ENCODE peak calls at places on chromosomes 1 and 21, in eight cellular contexts. One of them, this sample, is unnamed.

GRCh38 chr1:234680331-234680904 is 70.4 kb upstream of the IRF2BP2 start:
- DNase-seq in glutamatergic neuron: no peak
- DNase-seq in neural crest cell: no peak
- DNase-seq in H1: no peak
- DNase-seq in IMR-90: no peak
- DNase-seq in ovary: no peak
- DNase-seq in fibroblast of the aortic adventitia: no peak
- DNase-seq in brain microvascular endothelial cell: no peak
- DNase-seq in this sample: no peak

GRCh38 chr1:103256490-103256889 is 148.2 kb upstream of the COL11A1 start:
- DNase-seq in brain microvascular endothelial cell: peak; percentile 22
- DNase-seq in glutamatergic neuron: no peak
- DNase-seq in H1: no peak
- DNase-seq in ovary: no peak
- DNase-seq in IMR-90: peak; percentile 73
- DNase-seq in fibroblast of the aortic adventitia: peak; percentile 25
- DNase-seq in neural crest cell: no peak
- DNase-seq in this sample: peak; percentile 63

GRCh38 chr1:8363764-8364301 is 45.9 kb downstream of the SLC45A1 start:
- DNase-seq in glutamatergic neuron: no peak
- DNase-seq in neural crest cell: no peak
- DNase-seq in fibroblast of the aortic adventitia: no peak
- DNase-seq in IMR-90: no peak
- DNase-seq in H1: no peak
- DNase-seq in brain microvascular endothelial cell: no peak
- DNase-seq in ovary: no peak
- DNase-seq in this sample: no peak

GRCh38 chr1:63701187-63701586 is 72.6 kb upstream of the ROR1 start:
- DNase-seq in fibroblast of the aortic adventitia: no peak
- DNase-seq in neural crest cell: no peak
- DNase-seq in brain microvascular endothelial cell: no peak
- DNase-seq in IMR-90: no peak
- DNase-seq in glutamatergic neuron: no peak
- DNase-seq in H1: no peak
- DNase-seq in ovary: no peak
- DNase-seq in this sample: no peak

GRCh38 chr1:220487297-220487820 is 40.6 kb upstream of the MARK1 start:
- DNase-seq in fibroblast of the aortic adventitia: peak; percentile 25
- DNase-seq in H1: no peak
- DNase-seq in glutamatergic neuron: no peak
- DNase-seq in IMR-90: peak; percentile 20
- DNase-seq in ovary: no peak
- DNase-seq in neural crest cell: peak; percentile 12
- DNase-seq in brain microvascular endothelial cell: peak; percentile 54
- DNase-seq in this sample: peak; percentile 6

GRCh38 chr1:74571875-74572274 is 59.5 kb upstream of the LRRC53 start:
- DNase-seq in neural crest cell: no peak
- DNase-seq in ovary: no peak
- DNase-seq in fibroblast of the aortic adventitia: no peak
- DNase-seq in IMR-90: no peak
- DNase-seq in H1: no peak
- DNase-seq in brain microvascular endothelial cell: no peak
- DNase-seq in glutamatergic neuron: no peak
- DNase-seq in this sample: no peak

GRCh38 chr1:93348104-93348780 is 2.5 kb downstream of the DR1 start:
- DNase-seq in H1: no peak
- DNase-seq in glutamatergic neuron: no peak
- DNase-seq in ovary: no peak
- DNase-seq in IMR-90: no peak
- DNase-seq in neural crest cell: no peak
- DNase-seq in fibroblast of the aortic adventitia: no peak
- DNase-seq in brain microvascular endothelial cell: no peak
- DNase-seq in this sample: no peak

GRCh38 chr1:238272145-238272544 is 381.4 kb upstream of the ZP4 start:
- DNase-seq in ovary: no peak
- DNase-seq in glutamatergic neuron: no peak
- DNase-seq in H1: no peak
- DNase-seq in neural crest cell: no peak
- DNase-seq in IMR-90: no peak
- DNase-seq in fibroblast of the aortic adventitia: no peak
- DNase-seq in brain microvascular endothelial cell: no peak
- DNase-seq in this sample: no peak

GRCh38 chr1:246117066-246117791 is 389.9 kb downstream of the SMYD3 start:
- DNase-seq in fibroblast of the aortic adventitia: peak; percentile 63
- DNase-seq in IMR-90: peak; percentile 64
- DNase-seq in ovary: no peak
- DNase-seq in glutamatergic neuron: no peak
- DNase-seq in neural crest cell: no peak
- DNase-seq in brain microvascular endothelial cell: peak; percentile 47
- DNase-seq in H1: no peak
- DNase-seq in this sample: peak; percentile 6

GRCh38 chr1:212205006-212205405 is 80.2 kb upstream of the PPP2R5A start:
- DNase-seq in IMR-90: no peak
- DNase-seq in glutamatergic neuron: no peak
- DNase-seq in H1: no peak
- DNase-seq in ovary: no peak
- DNase-seq in neural crest cell: no peak
- DNase-seq in brain microvascular endothelial cell: no peak
- DNase-seq in fibroblast of the aortic adventitia: no peak
- DNase-seq in this sample: no peak

GRCh38 chr1:181525104-181525721 is 41.9 kb downstream of the CACNA1E start:
- DNase-seq in brain microvascular endothelial cell: no peak
- DNase-seq in ovary: no peak
- DNase-seq in H1: no peak
- DNase-seq in fibroblast of the aortic adventitia: no peak
- DNase-seq in neural crest cell: no peak
- DNase-seq in glutamatergic neuron: no peak
- DNase-seq in IMR-90: no peak
- DNase-seq in this sample: no peak

GRCh38 chr1:18322353-18323032 is 158.2 kb upstream of the KLHDC7A start:
- DNase-seq in neural crest cell: no peak
- DNase-seq in IMR-90: no peak
- DNase-seq in brain microvascular endothelial cell: no peak
- DNase-seq in fibroblast of the aortic adventitia: no peak
- DNase-seq in glutamatergic neuron: peak; percentile 56
- DNase-seq in H1: no peak
- DNase-seq in ovary: no peak
- DNase-seq in this sample: no peak
- TF ChIP-seq CTCF in neural crest cell: peak; percentile 54
- TF ChIP-seq CTCF in IMR-90: no peak
- TF ChIP-seq CTCF in brain microvascular endothelial cell: peak; percentile 4
- TF ChIP-seq CTCF in fibroblast of the aortic adventitia: no peak
- TF ChIP-seq CTCF in glutamatergic neuron: peak; percentile 68
- TF ChIP-seq CTCF in H1: peak; percentile 76
- TF ChIP-seq CTCF in ovary: no peak
- TF ChIP-seq CTCF in this sample: peak; percentile 25

GRCh38 chr1:113515498-113515897 is 125.2 kb downstream of the MAGI3 start:
- DNase-seq in glutamatergic neuron: no peak
- DNase-seq in ovary: no peak
- DNase-seq in IMR-90: peak; percentile 74
- DNase-seq in brain microvascular endothelial cell: no peak
- DNase-seq in H1: no peak
- DNase-seq in fibroblast of the aortic adventitia: peak; percentile 25
- DNase-seq in neural crest cell: no peak
- DNase-seq in this sample: no peak

GRCh38 chr1:113519561-113519960 is 129.2 kb downstream of the MAGI3 start:
- DNase-seq in fibroblast of the aortic adventitia: peak; percentile 75
- DNase-seq in glutamatergic neuron: no peak
- DNase-seq in brain microvascular endothelial cell: peak; percentile 34
- DNase-seq in IMR-90: peak; percentile 65
- DNase-seq in H1: no peak
- DNase-seq in neural crest cell: no peak
- DNase-seq in ovary: no peak
- DNase-seq in this sample: peak; percentile 56

GRCh38 chr1:113517983-113518382 is 127.7 kb downstream of the MAGI3 start:
- DNase-seq in fibroblast of the aortic adventitia: no peak
- DNase-seq in neural crest cell: no peak
- DNase-seq in H1: no peak
- DNase-seq in glutamatergic neuron: no peak
- DNase-seq in ovary: no peak
- DNase-seq in IMR-90: no peak
- DNase-seq in brain microvascular endothelial cell: no peak
- DNase-seq in this sample: no peak

DNA sequence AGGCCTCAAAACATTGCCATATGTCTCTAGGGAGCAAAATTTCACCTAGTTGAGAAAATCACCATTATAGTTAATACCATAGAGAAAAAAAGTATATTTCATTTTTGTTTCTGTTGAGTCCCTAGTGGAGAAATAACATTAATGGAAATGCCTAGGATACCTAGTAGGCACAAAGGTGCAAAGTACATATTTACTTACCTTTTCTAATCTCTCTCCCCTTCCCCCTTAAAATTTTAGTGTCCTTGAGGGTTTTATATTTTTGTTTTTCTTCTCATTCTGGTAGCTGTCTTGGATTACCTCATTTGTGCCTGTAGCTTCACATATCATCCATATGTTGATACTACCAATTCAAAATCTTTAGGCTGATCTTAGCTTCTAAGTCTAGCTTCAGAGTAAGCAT is 127.0 kb downstream of the MAGI3 start:
- DNase-seq in glutamatergic neuron: no peak
- DNase-seq in IMR-90: no peak
- DNase-seq in H1: no peak
- DNase-seq in fibroblast of the aortic adventitia: no peak
- DNase-seq in neural crest cell: no peak
- DNase-seq in brain microvascular endothelial cell: no peak
- DNase-seq in ovary: no peak
- DNase-seq in this sample: no peak
- TF ChIP-seq CTCF in glutamatergic neuron: no peak
- TF ChIP-seq CTCF in IMR-90: no peak
- TF ChIP-seq CTCF in H1: no peak
- TF ChIP-seq CTCF in fibroblast of the aortic adventitia: no peak
- TF ChIP-seq CTCF in neural crest cell: no peak
- TF ChIP-seq CTCF in brain microvascular endothelial cell: no peak
- TF ChIP-seq CTCF in ovary: no peak
- TF ChIP-seq CTCF in this sample: no peak

GRCh38 chr1:184583837-184584236 is 170.8 kb downstream of the EDEM3 start:
- DNase-seq in fibroblast of the aortic adventitia: no peak
- DNase-seq in IMR-90: no peak
- DNase-seq in neural crest cell: no peak
- DNase-seq in brain microvascular endothelial cell: no peak
- DNase-seq in ovary: no peak
- DNase-seq in H1: no peak
- DNase-seq in glutamatergic neuron: no peak
- DNase-seq in this sample: no peak
- TF ChIP-seq CTCF in fibroblast of the aortic adventitia: no peak
- TF ChIP-seq CTCF in IMR-90: no peak
- TF ChIP-seq CTCF in neural crest cell: no peak
- TF ChIP-seq CTCF in brain microvascular endothelial cell: peak; percentile 24
- TF ChIP-seq CTCF in ovary: no peak
- TF ChIP-seq CTCF in H1: peak; percentile 10
- TF ChIP-seq CTCF in glutamatergic neuron: no peak
- TF ChIP-seq CTCF in this sample: no peak

DNA sequence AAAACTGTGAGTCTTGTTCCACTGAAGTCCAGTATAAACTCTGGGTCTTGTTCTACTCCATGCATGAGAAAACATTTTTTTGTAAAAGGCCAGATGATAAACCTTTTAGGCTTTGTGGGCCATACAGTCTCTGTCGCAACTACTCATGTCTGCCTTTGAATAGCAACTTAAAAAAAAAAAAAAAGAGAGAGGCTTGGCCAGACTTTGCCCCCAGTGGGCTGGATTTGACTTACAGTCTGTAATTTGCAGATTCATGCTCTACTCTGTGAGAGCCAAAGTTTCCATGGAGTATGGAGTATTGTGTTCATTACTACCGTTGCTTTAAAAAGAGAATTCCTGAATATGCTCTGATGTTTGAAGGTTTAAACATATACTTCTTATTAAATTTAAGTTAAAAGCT is 654.9 kb upstream of the PKN2 start:
- DNase-seq in fibroblast of the aortic adventitia: peak; percentile 56
- DNase-seq in neural crest cell: no peak
- DNase-seq in IMR-90: peak; percentile 2
- DNase-seq in brain microvascular endothelial cell: no peak
- DNase-seq in glutamatergic neuron: no peak
- DNase-seq in ovary: no peak
- DNase-seq in H1: no peak
- DNase-seq in this sample: no peak
- TF ChIP-seq CTCF in fibroblast of the aortic adventitia: peak; percentile 29
- TF ChIP-seq CTCF in neural crest cell: no peak
- TF ChIP-seq CTCF in IMR-90: no peak
- TF ChIP-seq CTCF in brain microvascular endothelial cell: peak; percentile 26
- TF ChIP-seq CTCF in glutamatergic neuron: peak; percentile 16
- TF ChIP-seq CTCF in ovary: no peak
- TF ChIP-seq CTCF in H1: no peak
- TF ChIP-seq CTCF in this sample: no peak

GRCh38 chr21:34670962-34671348 is 2.2 kb downstream of the CLIC6 start:
- DNase-seq in glutamatergic neuron: no peak
- DNase-seq in fibroblast of the aortic adventitia: no peak
- DNase-seq in brain microvascular endothelial cell: no peak
- DNase-seq in H1: no peak
- DNase-seq in ovary: no peak
- DNase-seq in neural crest cell: no peak
- DNase-seq in IMR-90: no peak
- DNase-seq in this sample: no peak
- TF ChIP-seq CTCF in glutamatergic neuron: peak; percentile 36
- TF ChIP-seq CTCF in fibroblast of the aortic adventitia: peak; percentile 21
- TF ChIP-seq CTCF in brain microvascular endothelial cell: no peak
- TF ChIP-seq CTCF in H1: no peak
- TF ChIP-seq CTCF in ovary: no peak
- TF ChIP-seq CTCF in neural crest cell: no peak
- TF ChIP-seq CTCF in IMR-90: no peak
- TF ChIP-seq CTCF in this sample: no peak